ENCODE peak calls at places on chromosome 17, in six cellular contexts. L is CD8-positive, alpha-beta T cell; A is A549; D is fibroblast of the aortic adventitia; B is M059J; J is stimulated activated CD8-positive, alpha-beta memory T cell treated with anti-CD3 and anti-CD28 coated beads, Interleukin-7, amount 100 ng/mL, for 24 hours. H is an unnamed sample.
A peak's percentile ranks its signal among the peaks of the same experiment; 100 is the strongest.

GRCh38 chr17:82863646-82863940 is 23.8 kb upstream of the ZNF750 start:
- DNase-seq in L (no peak), A (no peak), D (no peak), B (no peak), J (no peak), H (no peak)

GRCh38 chr17:19237389-19238166 is 412 bp downstream of the EPN2 start:
- DNase-seq in L (peak; percentile 7), A (peak; percentile 51), D (no peak), B (peak; percentile 28), J (peak; percentile 8), H (peak; percentile 32)

GRCh38 chr17:58136669-58137279 is 11.4 kb upstream of the OR4D1 start:
- DNase-seq in L (no peak), A (peak; percentile 53), D (no peak), B (peak; percentile 6), J (no peak), H (no peak)

GRCh38 chr17:45319239-45319703 is 2.5 kb upstream of the MAP3K14 start:
- DNase-seq in L (no peak), A (peak; percentile 92), D (peak; percentile 58), B (peak; percentile 96), J (no peak), H (peak; percentile 60)

GRCh38 chr17:56597495-56597990 is 4.0 kb downstream of the NOG start:
- DNase-seq in L (no peak), A (no peak), D (no peak), B (peak; percentile 10), J (no peak), H (no peak)

GRCh38 chr17:66466933-66467367 is 164.5 kb downstream of the PRKCA start:
- DNase-seq in L (no peak), A (peak; percentile 97), D (peak; percentile 99), B (peak; percentile 98), J (peak; percentile 20), H (peak; percentile 96)

GRCh38 chr17:1577186-1577585 is 14.6 kb upstream of the PITPNA start:
- DNase-seq in L (no peak), A (peak; percentile 49), D (peak; percentile 98), B (peak; percentile 91), J (no peak), H (no peak)

GRCh38 chr17:82598256-82599011 is 49.8 kb downstream of the WDR45B start:
- DNase-seq in L (no peak), A (no peak), D (peak; percentile 27), B (peak; percentile 20), J (no peak), H (no peak)

GRCh38 chr17:76544916-76545365 is 5.1 kb downstream of the PRCD start:
- DNase-seq in L (no peak), A (no peak), D (no peak), B (no peak), J (no peak), H (no peak)

GRCh38 chr17:68175905-68176304 is 71.9 kb upstream of the AMZ2 start:
- DNase-seq in L (no peak), A (no peak), D (no peak), B (no peak), J (no peak), H (no peak)

GRCh38 chr17:65785109-65785508 is 223.7 kb upstream of the AXIN2 start:
- DNase-seq in L (no peak), A (peak; percentile 93), D (peak; percentile 98), B (peak; percentile 95), J (no peak), H (peak; percentile 81)

GRCh38 chr17:7220593-7221280 is 999 bp downstream of the ACADVL start:
- DNase-seq in L (peak; percentile 38), A (peak; percentile 87), D (peak; percentile 64), B (peak; percentile 64), J (no peak), H (no peak)

GRCh38 chr17:48244814-48245213 is 137.2 kb downstream of the SNX11 start:
- DNase-seq in L (no peak), A (peak; percentile 53), D (no peak), B (peak; percentile 70), J (no peak), H (no peak)

GRCh38 chr17:16971458-16972338 is at the start of gene TNFRSF13B:
- DNase-seq in L (no peak), A (no peak), D (no peak), B (no peak), J (no peak), H (no peak)

GRCh38 chr17:9768381-9768934 is 22.9 kb downstream of the DHRS7C start:
- DNase-seq in L (no peak), A (peak; percentile 60), D (peak; percentile 30), B (peak; percentile 24), J (no peak), H (peak; percentile 8)

GRCh38 chr17:61689610-61690180 is 98.7 kb upstream of the NACA2 start:
- DNase-seq in L (no peak), A (no peak), D (peak; percentile 18), B (peak; percentile 55), J (no peak), H (no peak)

GRCh38 chr17:66123163-66123562 is 68.8 kb downstream of the CEP112 start:
- DNase-seq in L (no peak), A (no peak), D (peak; percentile 48), B (peak; percentile 13), J (no peak), H (no peak)

GRCh38 chr17:28982191-28982793 is 23.5 kb downstream of the SEZ6 start:
- DNase-seq in L (peak; percentile 21), A (no peak), D (no peak), B (peak; percentile 44), J (no peak), H (no peak)

GRCh38 chr17:82497483-82498405 is 21.8 kb upstream of the FOXK2 start:
- DNase-seq in L (no peak), A (peak; percentile 48), D (peak; percentile 31), B (peak; percentile 39), J (no peak), H (peak; percentile 58)

GRCh38 chr17:79837888-79838540 is 1.2 kb downstream of the CBX4 start:
- DNase-seq in L (no peak), A (no peak), D (no peak), B (no peak), J (no peak), H (peak; percentile 30)

GRCh38 chr17:58643147-58643546 is 48.7 kb downstream of the TEX14 start:
- DNase-seq in L (no peak), A (peak; percentile 57), D (peak; percentile 73), B (peak; percentile 69), J (no peak), H (no peak)

H was measured in Caki2.